ENCODE peak calls at places on chromosomes 5 and 9, in four cellular contexts. M is HTR-8/SVneo, E is Right ventricle myocardium superior, I is hepatic stellate cell. L is an unnamed sample.

GRCh38 chr5:73487815-73488214 is 10.4 kb upstream of the BTF3 start:
- DNase-seq in M (no peak), E (no peak), I (no peak), L (no peak)

GRCh38 chr5:40781843-40782409 is 16.2 kb downstream of the PRKAA1 start:
- DNase-seq in M (no peak), E (no peak), I (peak), L (no peak)

GRCh38 chr9:136485651-136486050 is 2.8 kb upstream of the SEC16A start:
- DNase-seq in M (no peak), E (no peak), I (no peak), L (no peak)

GRCh38 chr5:67770431-67771025 is 445.0 kb upstream of the PIK3R1 start:
- DNase-seq in M (no peak), E (no peak), I (no peak), L (peak)

GRCh38 chr9:114852050-114852594 is 46.3 kb upstream of the TNFSF15 start:
- DNase-seq in M (no peak), E (no peak), I (peak), L (peak)

GRCh38 chr9:91001146-91001611 is 199.6 kb downstream of the SYK start:
- DNase-seq in M (peak), E (no peak), I (no peak), L (peak)

GRCh38 chr5:6187501-6187900 is 190.8 kb downstream of the MED10 start:
- DNase-seq in M (no peak), E (no peak), I (no peak), L (no peak)

GRCh38 chr5:176497852-176498251 is 39.4 kb downstream of the RNF44 start:
- DNase-seq in M (no peak), E (no peak), I (no peak), L (peak)